ENCODE peak calls at places on chromosomes 13 and 19, in eight cellular contexts. N, D, Q, J, R, T, I and P are unnamed samples. For H3K27me3 and H3K4me1, the result is how much of the 10 kb centered on the place peaks cover.

GRCh38 chr19:3536429-3537100 is 2.4 kb upstream of the TEKTIP1 start:
- DNase-seq in N (no peak), T (peak), Q (no peak), R (no peak), D (no peak), I (no peak), J (no peak), P (no peak)

GRCh38 chr13:32824671-32825070 is 191.6 kb upstream of the KL start:
- DNase-seq in T (no peak), D (no peak), Q (peak), I (no peak), R (no peak), J (peak), N (no peak), P (no peak)

GRCh38 chr19:28793391-28794168 is 419.4 kb downstream of the UQCRFS1 start:
- DNase-seq in I (no peak), R (no peak), T (no peak), N (no peak), J (peak), Q (no peak), D (no peak), P (no peak)

GRCh38 chr19:28074773-28075172 is 1138.2 kb downstream of the UQCRFS1 start:
- DNase-seq in D (no peak), Q (no peak), J (no peak), R (no peak), I (no peak), T (no peak), N (no peak), P (no peak)

GRCh38 chr19:32061304-32061703 is 284.1 kb upstream of the ZNF507 start:
- DNase-seq in J (no peak), I (no peak), Q (peak), N (no peak), T (no peak), D (no peak), R (no peak), P (no peak)

GRCh38 chr13:39876258-39876657 is 220.8 kb downstream of the COG6 start:
- DNase-seq in I (no peak), J (no peak), Q (peak), N (no peak), T (no peak), D (no peak), R (no peak), P (no peak)

GRCh38 chr13:27044837-27045570 is 126.6 kb downstream of the USP12 start:
- DNase-seq in N (no peak), R (peak), J (no peak), T (no peak), I (no peak), D (no peak), Q (no peak), P (peak)

GRCh38 chr19:2797280-2797679 is 12.0 kb downstream of the THOP1 start:
- DNase-seq in J (no peak), D (no peak), I (no peak), N (no peak), R (no peak), Q (no peak), T (no peak), P (no peak)

GRCh38 chr13:63307239-63307638 is 1891.6 kb upstream of the PCDH20 start:
- DNase-seq in Q (peak), R (no peak), J (no peak), I (no peak), D (no peak), N (no peak), T (no peak), P (no peak)

GRCh38 chr13:99303863-99304521 is 3.2 kb downstream of the GPR183 start:
- DNase-seq in Q (no peak), T (no peak), N (no peak), D (peak), R (no peak), I (no peak), J (no peak), P (peak)

DNA sequence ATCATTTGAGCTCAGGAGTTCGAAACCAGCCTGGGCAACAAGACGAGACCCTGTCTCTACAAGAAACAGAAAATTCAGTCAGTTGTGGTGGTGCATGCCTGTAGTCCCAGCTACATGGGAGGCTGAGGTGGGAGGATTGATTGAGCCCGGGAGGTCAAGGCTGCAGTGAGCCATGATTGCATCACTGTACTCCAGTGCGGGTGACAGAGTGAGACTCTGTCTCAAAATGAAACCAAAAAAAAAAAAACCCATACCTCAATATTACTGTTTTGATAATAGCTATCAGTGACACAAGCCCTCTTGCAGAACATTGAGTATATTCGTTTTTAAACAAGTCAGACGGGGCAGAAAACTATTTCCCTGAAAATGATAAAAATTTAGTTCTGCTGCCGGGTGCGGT is 16.2 kb downstream of the ZNF791 start:
- DNase-seq in R (no peak), J (no peak), I (no peak), T (no peak), Q (no peak), N (no peak), D (no peak), P (no peak)
- H3K27me3 ChIP-seq in R (under half), J (under half), I (under half), T (under half), Q (under half), N (under half), D (under half), P (under half)

GRCh38 chr13:114093118-114093517 is 39.3 kb downstream of the RASA3 start:
- DNase-seq in J (no peak), Q (no peak), R (no peak), I (no peak), N (no peak), T (no peak), D (no peak), P (no peak)
- H3K4me1 ChIP-seq in J (under half), Q (under half), R (half or more), I (under half), N (under half), T (under half), D (under half), P (half or more)

GRCh38 chr13:112330066-112330465 is 46.1 kb upstream of the SPACA7 start:
- DNase-seq in T (no peak), D (no peak), Q (no peak), N (no peak), R (no peak), I (no peak), J (no peak), P (no peak)

GRCh38 chr13:112329376-112329775 is 46.8 kb upstream of the SPACA7 start:
- DNase-seq in I (no peak), R (no peak), Q (no peak), D (no peak), N (no peak), T (no peak), J (no peak), P (no peak)

GRCh38 chr13:112328936-112329335 is 47.2 kb upstream of the SPACA7 start:
- DNase-seq in R (no peak), I (no peak), T (no peak), D (no peak), Q (no peak), J (no peak), N (no peak), P (no peak)

GRCh38 chr13:112331675-112332074 is 44.5 kb upstream of the SPACA7 start:
- DNase-seq in N (no peak), D (no peak), R (no peak), Q (no peak), T (no peak), J (no peak), I (no peak), P (no peak)

DNA sequence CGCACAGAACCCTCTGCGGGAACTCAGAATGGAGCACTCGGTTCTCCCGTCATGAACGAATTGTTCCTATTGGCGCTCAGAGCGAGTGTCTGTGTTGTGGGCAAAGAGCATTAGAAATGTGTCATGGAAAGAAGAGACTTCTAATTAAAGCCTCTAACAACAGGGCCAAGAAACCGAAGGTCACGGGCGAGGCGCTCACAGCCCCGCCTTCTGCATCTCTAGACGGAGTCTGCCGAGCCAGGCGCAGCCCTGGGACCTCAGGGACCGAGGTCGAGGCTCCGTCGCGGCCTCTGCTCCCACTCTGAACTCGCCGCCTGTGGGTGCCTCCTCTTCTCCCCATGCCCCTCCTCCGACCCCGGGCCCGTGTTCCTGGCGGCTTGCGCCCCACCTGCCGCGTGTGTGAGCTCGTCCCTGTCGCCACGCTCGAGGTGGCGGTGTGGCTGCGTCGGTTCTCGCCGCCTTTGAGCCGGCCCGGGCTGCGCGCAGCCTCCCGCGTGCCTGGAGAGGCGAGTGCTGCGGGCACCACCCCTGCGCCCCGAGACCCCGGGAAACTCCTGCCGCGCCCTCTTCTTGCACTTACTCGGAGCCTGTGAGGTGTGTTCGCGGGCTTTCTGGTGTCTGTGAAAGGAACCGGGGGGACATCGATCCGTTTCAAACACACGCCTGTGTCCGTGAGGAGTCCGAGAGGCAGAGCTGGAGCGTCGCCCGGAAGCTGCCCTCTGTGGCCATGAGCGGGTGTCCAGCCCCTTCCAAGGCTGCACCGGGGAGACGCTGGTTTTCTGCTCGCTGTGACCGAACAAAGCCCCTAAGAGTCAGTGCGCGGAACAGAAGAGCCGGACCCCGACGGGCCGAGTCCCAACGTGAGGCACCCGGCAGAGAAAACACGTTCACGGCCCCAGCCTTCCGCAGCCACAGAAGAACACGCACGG is 45.4 kb upstream of the SPACA7 start:
- DNase-seq in I (peak), T (no peak), N (no peak), D (no peak), J (peak), R (no peak), Q (no peak), P (no peak)
- H3K27me3 ChIP-seq in I (under half), T (under half), N (under half), D (under half), J (under half), R (under half), Q (under half), P (under half)

DNA sequence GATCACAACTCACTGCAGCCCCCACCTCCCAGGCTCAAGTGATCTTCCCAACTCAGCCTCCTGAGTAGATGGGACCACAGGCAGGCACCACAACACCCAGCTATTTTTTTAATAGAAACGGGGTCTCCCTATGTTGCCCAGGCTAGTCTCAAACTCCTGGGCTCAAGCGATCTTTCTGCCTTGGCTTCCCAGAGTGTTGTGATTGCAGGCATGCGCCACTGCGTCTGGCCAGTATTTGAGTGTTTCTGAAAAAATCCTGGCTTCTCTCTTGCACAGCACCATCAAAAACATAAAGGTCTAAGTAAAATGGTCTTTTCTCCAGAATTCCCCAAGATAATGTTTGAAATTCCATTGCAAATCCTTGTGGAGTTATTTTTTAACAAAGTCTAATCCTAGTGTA is 47.8 kb downstream of the ELF1 start:
- DNase-seq in R (no peak), I (no peak), T (no peak), D (no peak), N (no peak), Q (no peak), J (no peak), P (no peak)
- H3K4me1 ChIP-seq in R (half or more), I (half or more), T (half or more), D (half or more), N (half or more), Q (under half), J (under half), P (half or more)

GRCh38 chr19:48395170-48395455 is 1.6 kb downstream of the GRIN2D start:
- DNase-seq in I (no peak), T (no peak), R (no peak), D (no peak), Q (no peak), N (no peak), J (peak), P (no peak)
- H3K27me3 ChIP-seq in I (under half), T (under half), R (under half), D (under half), Q (under half), N (under half), J (half or more), P (under half)